ENCODE peak calls at places on chromosomes 11 and 22, in nine cellular contexts. B is K562, P is GM12892, N is stomach, K is sigmoid colon, L is HCT116, O is prostate gland, M is spleen, E is GM12891. V is an unnamed sample.

GRCh38 chr11:86990079-86990478 is 34.9 kb upstream of the FZD4 start:
- DNase-seq in K (no peak), M (no peak), E (no peak), N (no peak), O (no peak), B (no peak), P (no peak), L (no peak), V (no peak)

GRCh38 chr11:26930518-26931247 is 63.2 kb upstream of the FIBIN start:
- DNase-seq in M (no peak), O (no peak), L (no peak), B (no peak), K (no peak), N (no peak), E (no peak), P (no peak), V (no peak)

GRCh38 chr22:49607821-49608220 is 219.9 kb downstream of the BRD1 start:
- DNase-seq in N (no peak), O (no peak), M (peak), P (no peak), B (no peak), K (peak), E (no peak), L (no peak), V (no peak)

GRCh38 chr22:24427500-24428164 is at the start of gene ADORA2A:
- DNase-seq in M (peak), O (no peak), L (no peak), B (no peak), N (peak), P (peak), E (peak), K (no peak), V (no peak)

GRCh38 chr22:19761500-19762314 is 1.1 kb downstream of the TBX1 start:
- DNase-seq in K (no peak), E (no peak), B (peak), N (no peak), P (no peak), O (no peak), L (no peak), M (no peak), V (no peak)

GRCh38 chr11:22634897-22635629 is 9.4 kb upstream of the FANCF start:
- DNase-seq in L (no peak), B (no peak), N (no peak), E (no peak), P (no peak), K (no peak), M (peak), O (no peak), V (no peak)

GRCh38 chr11:113673566-113674396 is 32.3 kb downstream of the TMPRSS5 start:
- DNase-seq in P (no peak), E (no peak), N (no peak), M (no peak), O (no peak), B (no peak), K (no peak), L (no peak), V (no peak)

GRCh38 chr11:64813826-64814225 is 3.5 kb upstream of the MEN1 start:
- DNase-seq in B (no peak), M (no peak), K (no peak), O (no peak), L (no peak), E (no peak), N (no peak), P (no peak), V (no peak)

GRCh38 chr11:68677432-68677831 is 6.9 kb upstream of the GAL start:
- DNase-seq in E (no peak), M (no peak), K (peak), O (no peak), L (peak), P (no peak), N (no peak), B (peak), V (peak)

GRCh38 chr11:103326070-103326794 is 217.0 kb downstream of the DYNC2H1 start:
- DNase-seq in M (peak), E (peak), L (peak), N (no peak), O (peak), K (no peak), P (peak), B (peak), V (no peak)

GRCh38 chr11:69529001-69529400 is 47.5 kb downstream of the LINC01488 start:
- DNase-seq in L (no peak), E (no peak), O (no peak), P (no peak), M (peak), K (peak), N (no peak), B (no peak), V (peak)

GRCh38 chr11:13535819-13536218 is 40.0 kb upstream of the PTH start:
- DNase-seq in E (no peak), P (no peak), L (peak), O (peak), B (peak), K (no peak), N (no peak), M (no peak), V (no peak)

GRCh38 chr11:111123463-111124398 is 121.8 kb upstream of the POU2AF2 start:
- DNase-seq in K (no peak), E (no peak), N (no peak), O (no peak), M (no peak), P (no peak), L (no peak), B (no peak), V (no peak)

GRCh38 chr11:112166561-112166960 is 611 bp upstream of the TEX12 start:
- DNase-seq in O (no peak), B (no peak), L (no peak), E (no peak), M (no peak), N (no peak), K (no peak), P (no peak), V (no peak)

GRCh38 chr11:47412152-47412746 is 3.9 kb downstream of the SLC39A13 start:
- DNase-seq in O (no peak), P (peak), N (peak), E (no peak), B (peak), M (peak), L (peak), K (peak), V (no peak)

GRCh38 chr11:76615950-76616349 is 54.6 kb downstream of the LRRC32 start:
- DNase-seq in E (no peak), K (peak), B (no peak), N (peak), P (no peak), L (no peak), O (peak), M (peak), V (no peak)

GRCh38 chr11:1458340-1459218 is 28.0 kb downstream of the MOB2 start:
- DNase-seq in K (peak), N (peak), P (no peak), L (no peak), O (peak), M (no peak), B (peak), E (no peak), V (no peak)

GRCh38 chr22:39457047-39457545 is 284 bp downstream of the MGAT3 start:
- DNase-seq in O (no peak), P (peak), B (peak), L (no peak), M (peak), N (no peak), E (peak), K (no peak), V (no peak)

GRCh38 chr22:39456262-39457046 is at the start of gene MGAT3:
- DNase-seq in M (peak), K (no peak), E (no peak), L (no peak), N (no peak), P (no peak), O (no peak), B (no peak), V (no peak)

GRCh38 chr22:39453765-39454378 is 2.9 kb upstream of the MGAT3 start:
- DNase-seq in E (no peak), N (no peak), K (no peak), O (no peak), L (no peak), B (no peak), M (no peak), P (no peak), V (no peak)

GRCh38 chr22:39452740-39453040 is 4.1 kb upstream of the MGAT3 start:
- DNase-seq in K (no peak), E (no peak), B (peak), L (no peak), N (peak), M (no peak), O (no peak), P (no peak), V (no peak)

DNA sequence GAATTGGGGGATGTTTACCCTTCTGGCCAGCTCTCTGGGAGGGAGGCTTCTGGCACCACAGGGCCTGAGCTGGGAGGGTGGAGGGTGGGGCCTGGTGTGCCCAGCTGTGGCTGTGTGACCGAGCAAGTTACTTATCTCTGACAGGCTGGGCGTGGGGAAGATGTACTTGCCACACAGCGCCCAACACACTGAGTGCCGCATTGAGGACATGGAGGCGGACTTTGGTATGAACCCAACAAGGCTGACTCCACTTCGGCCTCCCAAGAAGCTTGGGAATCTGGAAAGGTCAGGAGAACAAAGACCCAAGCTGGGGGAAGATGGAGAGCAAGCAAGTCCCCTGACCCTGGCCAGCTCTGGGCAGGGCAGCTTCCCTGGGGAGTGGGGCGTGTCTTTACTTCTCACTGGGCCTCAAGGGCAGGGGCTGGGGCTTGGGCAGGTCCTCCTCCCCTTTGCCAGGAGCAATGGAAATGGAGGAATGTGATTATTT is 2.4 kb upstream of the MGAT3 start:
- DNase-seq in B (no peak), E (no peak), M (no peak), P (no peak), O (no peak), L (no peak), K (no peak), N (peak), V (no peak)
- TF ChIP-seq POLR2AphosphoS5 in B (no peak), E (no peak), M (no peak), P (no peak), O (no peak), L (no peak), K (no peak), N (peak), V (no peak)

GRCh38 chr11:24249921-24250320 is 246.9 kb upstream of the LUZP2 start:
- DNase-seq in B (no peak), M (no peak), P (no peak), L (no peak), E (no peak), N (no peak), K (no peak), O (no peak), V (no peak)
- TF ChIP-seq POLR2AphosphoS5 in B (no peak), M (no peak), P (no peak), L (no peak), E (no peak), N (no peak), K (no peak), O (no peak), V (no peak)

DNA sequence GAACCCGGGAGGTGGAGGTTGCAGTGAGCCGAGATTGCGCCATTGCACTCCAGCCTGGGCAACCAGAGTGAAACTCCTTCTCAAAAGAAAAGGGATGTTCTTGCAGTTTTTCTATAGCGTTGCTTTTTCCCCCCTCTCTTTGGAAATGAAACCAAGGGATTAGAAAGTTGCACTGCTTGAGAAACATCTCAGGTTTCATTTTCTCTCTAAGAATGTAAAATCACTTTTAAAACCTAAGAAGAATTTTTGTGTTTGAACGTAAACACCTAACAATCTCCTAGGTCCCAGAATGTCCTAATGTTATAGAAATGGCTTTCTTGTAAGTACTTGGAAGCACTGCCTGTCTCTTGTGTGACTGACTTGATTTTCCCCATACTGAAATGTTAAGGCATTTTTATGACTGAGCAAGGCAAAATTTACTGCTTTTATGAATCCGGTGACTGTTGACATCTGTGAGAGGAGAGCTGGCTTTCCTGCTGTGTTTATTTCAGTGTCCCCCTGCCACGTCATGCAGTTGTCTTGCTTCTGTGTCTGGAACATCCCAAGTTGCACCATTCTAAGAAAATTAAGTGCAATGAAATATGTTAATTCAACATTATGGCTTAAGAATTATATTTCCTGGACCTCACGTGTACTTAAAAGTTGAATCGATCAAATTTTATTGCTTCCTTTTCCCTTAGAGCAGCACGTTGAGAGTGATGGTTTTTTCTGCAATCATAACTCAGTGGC is 37.8 kb downstream of the NF2 start:
- DNase-seq in N (no peak), E (no peak), O (peak), L (no peak), B (no peak), M (no peak), K (peak), P (no peak), V (no peak)
- TF ChIP-seq POLR2AphosphoS5 in N (no peak), E (no peak), O (peak), L (no peak), B (no peak), M (no peak), K (peak), P (no peak), V (no peak)

DNA sequence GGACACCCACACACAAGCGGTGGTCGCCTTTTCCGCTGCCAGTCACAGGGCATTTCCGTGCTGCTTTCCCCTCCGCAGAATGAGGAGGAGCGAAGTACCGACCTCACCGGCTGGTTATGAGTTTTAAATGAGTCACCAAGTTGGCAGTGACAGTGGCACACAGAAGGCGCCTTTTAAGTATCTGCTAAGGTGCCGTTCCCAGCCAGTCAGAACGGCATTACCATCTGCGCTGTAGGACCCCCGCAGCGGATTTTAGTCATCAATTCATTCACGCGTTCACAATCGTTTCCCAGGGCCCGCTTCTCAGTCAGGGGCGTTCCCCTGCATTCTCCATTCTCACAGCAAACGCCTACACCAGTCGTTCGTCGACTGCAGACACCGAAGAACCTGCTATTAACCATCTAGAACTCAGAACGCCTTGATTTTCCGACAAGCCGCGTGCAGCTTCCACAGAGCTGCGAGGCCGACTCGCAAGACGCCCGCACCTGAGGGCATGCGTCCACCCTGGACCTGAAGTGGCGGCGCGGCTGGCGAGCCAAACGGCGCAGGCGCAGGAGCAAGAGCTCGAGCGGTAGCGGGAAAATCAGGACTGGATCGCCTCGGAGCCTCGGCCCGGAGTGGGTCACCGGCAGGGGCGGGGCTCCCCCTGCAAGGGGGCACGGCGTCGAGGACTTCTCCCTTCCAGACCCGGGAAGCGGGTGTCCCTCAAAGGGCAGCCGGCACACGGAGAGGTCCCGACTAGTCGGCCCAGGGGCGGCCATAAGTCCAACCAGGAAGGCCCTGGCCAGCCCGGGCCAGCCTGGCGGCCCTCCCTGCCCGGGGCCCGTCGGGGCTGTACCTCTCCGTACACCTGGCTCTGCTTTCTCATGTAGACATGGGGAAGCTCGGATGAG is 642 bp downstream of the CYP2R1 start:
- DNase-seq in P (peak), L (peak), N (peak), K (peak), M (peak), E (peak), O (peak), B (peak), V (peak)
- TF ChIP-seq POLR2AphosphoS5 in P (peak), L (peak), N (peak), K (peak), M (peak), E (no peak), O (peak), B (peak), V (peak)

GRCh38 chr11:67288452-67289225 is 464 bp upstream of the ANKRD13D start:
- DNase-seq in K (peak), E (peak), P (peak), O (peak), M (peak), N (peak), L (peak), B (peak), V (peak)
- TF ChIP-seq POLR2AphosphoS5 in K (peak), E (peak), P (peak), O (peak), M (peak), N (peak), L (peak), B (peak), V (peak)

GRCh38 chr11:121417607-121418006 is 34.5 kb upstream of the SORL1 start:
- DNase-seq in B (no peak), L (no peak), P (no peak), N (no peak), M (no peak), K (no peak), E (no peak), O (no peak), V (no peak)

GRCh38 chr11:121420398-121420797 is 31.7 kb upstream of the SORL1 start:
- DNase-seq in O (no peak), K (no peak), L (no peak), E (no peak), P (no peak), M (no peak), N (no peak), B (no peak), V (no peak)

GRCh38 chr11:121416909-121417567 is 35.1 kb upstream of the SORL1 start:
- DNase-seq in O (peak), N (peak), M (peak), K (peak), P (no peak), B (no peak), L (no peak), E (no peak), V (peak)

GRCh38 chr11:121419839-121420238 is 32.3 kb upstream of the SORL1 start:
- DNase-seq in M (no peak), K (no peak), E (no peak), O (no peak), L (no peak), B (no peak), P (no peak), N (no peak), V (no peak)

GRCh38 chr11:121418625-121419114 is 33.4 kb upstream of the SORL1 start:
- DNase-seq in L (no peak), M (peak), E (no peak), B (no peak), P (no peak), N (no peak), K (no peak), O (no peak), V (no peak)
- TF ChIP-seq POLR2AphosphoS5 in L (no peak), M (peak), E (no peak), B (no peak), P (no peak), N (no peak), K (no peak), O (no peak), V (no peak)